ENCODE peak calls at places on chromosomes 2 and 18, in four cellular contexts. I, E, M and G are unnamed samples. For H3K4me1, the result is how much of the 10 kb centered on the place peaks cover.

GRCh38 chr2:109117780-109118179 is 11.2 kb upstream of the SH3RF3 start:
- DNase-seq in I (no peak), E (no peak), M (no peak), G (no peak)

GRCh38 chr2:240248981-240249422 is 108.5 kb upstream of the OTOS start:
- DNase-seq in M (peak), E (peak), I (no peak), G (no peak)

GRCh38 chr18:57906852-57907251 is 103.7 kb upstream of the ATP8B1 start:
- DNase-seq in I (no peak), M (no peak), E (no peak), G (no peak)

GRCh38 chr2:223109341-223109740 is 57.4 kb downstream of the KCNE4 start:
- DNase-seq in I (no peak), M (no peak), E (no peak), G (no peak)

GRCh38 chr18:10010611-10011015 is 96.8 kb downstream of the VAPA start:
- DNase-seq in M (no peak), I (no peak), E (peak), G (no peak)

GRCh38 chr2:209773377-209773776 is 1.7 kb downstream of the UNC80 start:
- DNase-seq in I (no peak), E (no peak), M (no peak), G (no peak)

GRCh38 chr2:200414367-200414766 is 95.5 kb downstream of the KCTD18 start:
- DNase-seq in I (no peak), E (no peak), M (no peak), G (no peak)

GRCh38 chr18:31102020-31102684 is at the start of gene DSC2:
- DNase-seq in E (peak), M (peak), I (no peak), G (peak)

GRCh38 chr2:68943581-68944568 is 8.8 kb downstream of the GKN2 start:
- DNase-seq in E (peak), M (no peak), I (peak), G (peak)

GRCh38 chr18:50973367-50974126 is 5.7 kb downstream of the ELAC1 start:
- DNase-seq in M (no peak), I (no peak), E (no peak), G (no peak)

GRCh38 chr2:169767243-169767888 is 31.3 kb upstream of the SSB start:
- DNase-seq in I (peak), M (no peak), E (peak), G (no peak)

GRCh38 chr2:20762945-20763683 is 59.8 kb downstream of the LDAH start:
- DNase-seq in M (no peak), E (no peak), I (no peak), G (no peak)

GRCh38 chr2:139969301-139969700 is 1189.1 kb upstream of the NXPH2 start:
- DNase-seq in E (no peak), M (no peak), I (no peak), G (no peak)

GRCh38 chr2:149904816-149905215 is 317.2 kb upstream of the MMADHC start:
- DNase-seq in I (no peak), M (no peak), E (no peak), G (no peak)

GRCh38 chr2:128536925-128537620 is 218.4 kb upstream of the HS6ST1 start:
- DNase-seq in E (peak), M (peak), I (peak), G (no peak)

GRCh38 chr2:239146011-239146641 is 254.7 kb downstream of the HDAC4 start:
- DNase-seq in I (no peak), M (peak), E (no peak), G (no peak)

GRCh38 chr2:110678457-110679336 is 834 bp upstream of the BUB1 start:
- DNase-seq in M (peak), E (peak), I (no peak), G (peak)

GRCh38 chr18:47036298-47036874 is 965 bp upstream of the ELOA2 start:
- DNase-seq in M (no peak), E (no peak), I (peak), G (no peak)

GRCh38 chr2:9248363-9248762 is 41.8 kb downstream of the ASAP2 start:
- DNase-seq in E (no peak), M (no peak), I (no peak), G (no peak)

GRCh38 chr2:164706522-164706921 is 85.2 kb upstream of the GRB14 start:
- DNase-seq in I (no peak), M (no peak), E (no peak), G (no peak)

GRCh38 chr2:106113362-106113971 is 80.6 kb downstream of the UXS1 start:
- DNase-seq in M (no peak), I (no peak), E (peak), G (peak)

GRCh38 chr18:74333091-74333490 is 17.5 kb downstream of the C18orf63 start:
- DNase-seq in M (no peak), E (no peak), I (no peak), G (no peak)

GRCh38 chr18:12839526-12840196 is 44.4 kb downstream of the PTPN2 start:
- DNase-seq in E (no peak), M (no peak), I (no peak), G (no peak)

GRCh38 chr2:99735753-99736152 is 245.9 kb upstream of the REV1 start:
- DNase-seq in E (no peak), I (no peak), M (no peak), G (no peak)

GRCh38 chr2:626491-627339 is 50.5 kb downstream of the TMEM18 start:
- DNase-seq in E (no peak), M (no peak), I (no peak), G (no peak)

GRCh38 chr2:236889081-236889780 is 196.5 kb upstream of the COPS8 start:
- DNase-seq in M (no peak), I (no peak), E (no peak), G (no peak)

GRCh38 chr2:112140413-112140802 is 2.2 kb downstream of the FBLN7 start:
- DNase-seq in E (no peak), I (no peak), M (no peak), G (no peak)

GRCh38 chr18:10274327-10274726 is 180.1 kb upstream of the APCDD1 start:
- DNase-seq in I (no peak), E (no peak), M (no peak), G (no peak)

GRCh38 chr2:16394072-16394985 is 271.3 kb downstream of the CYRIA start:
- DNase-seq in E (no peak), I (no peak), M (no peak), G (no peak)

GRCh38 chr2:45114221-45114955 is 105.1 kb upstream of the SIX2 start:
- DNase-seq in M (no peak), E (no peak), I (no peak), G (no peak)

GRCh38 chr2:217897816-217898806 is 104.7 kb downstream of the TNS1 start:
- DNase-seq in I (no peak), M (no peak), E (peak), G (peak)

GRCh38 chr2:237413293-237414055 is 490 bp downstream of the COL6A3 start:
- DNase-seq in I (no peak), E (no peak), M (no peak), G (peak)

GRCh38 chr2:117935436-117935835 is 78.4 kb downstream of the CCDC93 start:
- DNase-seq in E (no peak), I (no peak), M (no peak), G (no peak)

GRCh38 chr2:131056204-131056975 is 36.9 kb downstream of the FAM168B start:
- DNase-seq in M (no peak), I (no peak), E (no peak), G (no peak)

GRCh38 chr18:70296289-70296688 is 7.4 kb downstream of the SOCS6 start:
- DNase-seq in E (no peak), M (no peak), I (no peak), G (no peak)

GRCh38 chr18:76405761-76406356 is 89.2 kb downstream of the ZNF516 start:
- DNase-seq in I (peak), E (peak), M (no peak), G (no peak)

GRCh38 chr2:165369131-165369935 is 100.2 kb upstream of the CSRNP3 start:
- DNase-seq in E (peak), M (no peak), I (no peak), G (peak)

GRCh38 chr2:230660294-230661060 is 52.2 kb upstream of the CAB39 start:
- DNase-seq in I (no peak), M (peak), E (peak), G (peak)

GRCh38 chr2:230657906-230658305 is 54.7 kb upstream of the CAB39 start:
- DNase-seq in E (no peak), M (no peak), I (no peak), G (no peak)

GRCh38 chr2:230658877-230659652 is 53.6 kb upstream of the CAB39 start:
- DNase-seq in M (no peak), I (no peak), E (no peak), G (no peak)

GRCh38 chr2:230658577-230658876 is 54.1 kb upstream of the CAB39 start:
- DNase-seq in I (no peak), M (no peak), E (no peak), G (no peak)

DNA sequence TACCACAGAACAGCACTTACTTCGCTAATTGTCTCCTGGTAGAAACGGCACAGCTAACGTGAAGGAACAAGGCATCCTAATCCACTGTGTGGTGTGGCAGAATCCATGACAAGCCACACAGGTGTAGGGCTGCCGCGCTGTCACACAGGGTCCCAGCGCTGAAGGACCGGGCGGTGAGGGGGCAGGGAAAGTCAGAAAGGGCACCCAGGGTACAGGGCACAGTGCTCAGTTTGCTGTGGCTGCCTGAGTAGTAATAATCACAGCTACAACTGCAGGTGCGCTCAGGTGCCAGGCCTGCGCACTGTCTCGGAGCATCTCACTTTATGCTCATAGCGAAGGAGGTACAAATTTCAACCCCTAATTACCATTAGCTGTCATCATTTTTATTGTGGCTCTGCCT is 55.2 kb upstream of the CAB39 start:
- DNase-seq in I (no peak), E (no peak), M (no peak), G (peak)
- TF ChIP-seq POLR2AphosphoS5 in I (no peak), E (no peak), M (no peak), G (no peak)

DNA sequence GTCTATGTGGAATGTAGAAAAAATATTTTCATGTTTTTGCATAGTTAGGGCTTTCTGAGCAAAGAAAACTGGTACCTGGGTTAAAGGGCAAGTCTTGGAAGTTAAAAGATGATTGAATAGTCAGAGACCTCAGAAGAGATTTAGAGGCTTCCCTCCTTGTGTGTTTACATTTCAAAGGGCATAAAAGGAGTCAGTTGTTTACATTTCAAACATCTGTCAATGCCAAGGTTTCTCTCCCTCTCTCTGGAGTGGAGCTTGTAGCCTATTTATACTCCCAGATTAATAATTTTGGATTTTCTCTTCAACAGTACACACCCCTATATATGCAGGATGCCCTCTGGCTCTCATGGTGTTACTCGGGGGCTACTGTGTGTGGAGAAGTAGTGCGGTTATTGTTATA is 8.6 kb downstream of the M1AP start:
- DNase-seq in E (no peak), I (no peak), M (no peak), G (no peak)
- H3K4me1 ChIP-seq in E (under half), I (under half), M (under half), G (under half)

GRCh38 chr18:62964432-62964831 is 249.1 kb downstream of the PHLPP1 start:
- DNase-seq in E (no peak), M (no peak), I (no peak), G (no peak)
- TF ChIP-seq POLR2AphosphoS5 in E (no peak), M (no peak), I (no peak), G (no peak)

DNA sequence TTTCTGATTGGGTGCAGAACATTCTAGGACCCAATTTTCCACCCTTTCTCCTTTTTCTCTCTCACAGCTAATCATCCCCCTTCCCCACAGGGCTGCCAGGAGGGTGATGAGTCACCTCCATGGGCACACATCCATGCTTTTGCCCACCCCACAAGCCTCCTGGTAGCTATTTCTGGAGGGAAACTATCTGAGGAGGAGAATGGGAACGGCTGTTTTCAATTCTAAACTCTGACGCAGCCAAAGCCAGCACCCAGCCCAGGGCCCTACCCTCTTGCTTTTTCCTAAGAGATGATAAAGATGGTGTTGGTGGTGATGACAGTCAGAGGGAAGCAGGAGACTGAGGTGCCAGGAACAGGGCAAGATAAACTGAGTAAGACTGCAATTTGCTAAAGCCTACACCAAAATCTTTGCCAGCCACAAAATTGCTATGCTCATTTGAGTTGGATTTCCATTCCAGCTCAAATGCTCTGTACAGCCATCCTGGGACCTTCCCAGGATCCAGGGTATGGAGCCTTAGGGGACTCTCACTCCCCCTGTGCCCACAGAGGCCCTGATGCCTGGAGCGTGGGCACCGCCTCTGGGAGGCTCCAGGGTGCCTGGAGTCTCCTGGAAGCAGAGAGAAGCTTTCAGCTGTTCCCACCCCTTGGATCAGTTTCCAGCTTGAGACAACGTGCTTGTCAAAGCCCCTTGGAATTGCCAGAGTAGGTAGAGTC is 62.0 kb upstream of the FZD7 start:
- DNase-seq in E (no peak), M (no peak), I (no peak), G (no peak)
- H3K4me1 ChIP-seq in E (under half), M (under half), I (under half), G (under half)